ENCODE peak calls at places on chromosomes 4 and X, in four cellular contexts. B, U, E and F are unnamed samples.

GRCh38 chr4:153365003-153365402 is 20.5 kb downstream of the MND1 start:
- DNase-seq in B (no peak), U (no peak), E (no peak), F (no peak)

GRCh38 chrX:128676651-128677050 is 624.4 kb upstream of the ACTRT1 start:
- DNase-seq in B (no peak), U (no peak), E (no peak), F (no peak)

GRCh38 chr4:129239088-129239487 is 143.1 kb downstream of the C4orf33 start:
- DNase-seq in B (no peak), U (no peak), E (no peak), F (no peak)

GRCh38 chrX:49838374-49838773 is 9.3 kb downstream of the PAGE4 start:
- DNase-seq in B (peak), U (no peak), E (peak), F (no peak)

GRCh38 chr4:55545133-55545532 is 1.6 kb downstream of the CLOCK start:
- DNase-seq in B (peak), U (no peak), E (no peak), F (no peak)

GRCh38 chrX:153771261-153771681 is 7.2 kb downstream of the PLXNB3 start:
- DNase-seq in B (no peak), U (peak), E (no peak), F (peak)

GRCh38 chr4:55636622-55636999 is 513 bp upstream of the NMU start:
- DNase-seq in B (no peak), U (no peak), E (no peak), F (no peak)

GRCh38 chr4:37780444-37781133 is 45.9 kb upstream of the PGM2 start:
- DNase-seq in B (peak), U (no peak), E (no peak), F (no peak)

GRCh38 chr4:24096603-24097002 is 206.8 kb upstream of the PPARGC1A start:
- DNase-seq in B (no peak), U (no peak), E (no peak), F (no peak)

GRCh38 chrX:133359466-133359865 is 55.8 kb downstream of the GPC4 start:
- DNase-seq in B (no peak), U (no peak), E (no peak), F (no peak)

GRCh38 chrX:2863646-2864045 is 34.9 kb downstream of the GYG2 start:
- DNase-seq in B (no peak), U (no peak), E (no peak), F (no peak)

GRCh38 chrX:12440245-12440644 is 302.0 kb downstream of the FRMPD4 start:
- DNase-seq in B (no peak), U (no peak), E (no peak), F (no peak)

GRCh38 chr4:169620846-169621228 is 459 bp downstream of the CLCN3 start:
- DNase-seq in B (peak), U (no peak), E (no peak), F (no peak)

GRCh38 chrX:153519569-153520285 is 2.3 kb downstream of the ATP2B3 start:
- DNase-seq in B (no peak), U (no peak), E (no peak), F (no peak)

GRCh38 chrX:40146471-40147398 is 49.0 kb upstream of the BCOR start:
- DNase-seq in B (no peak), U (no peak), E (no peak), F (no peak)

GRCh38 chr4:125522588-125522987 is 207.8 kb downstream of the FAT4 start:
- DNase-seq in B (no peak), U (no peak), E (no peak), F (no peak)

GRCh38 chr4:40980318-40980883 is 230.6 kb downstream of the NSUN7 start:
- DNase-seq in B (peak), U (no peak), E (no peak), F (no peak)

GRCh38 chrX:23332888-23333821 is 1.5 kb upstream of the PTCHD1 start:
- DNase-seq in B (no peak), U (no peak), E (no peak), F (no peak)

GRCh38 chrX:39477438-39478120 is 620.2 kb downstream of the BCOR start:
- DNase-seq in B (no peak), U (no peak), E (peak), F (no peak)

GRCh38 chrX:138748480-138748879 is 37.0 kb upstream of the FGF13 start:
- DNase-seq in B (no peak), U (no peak), E (no peak), F (no peak)

GRCh38 chrX:9282325-9282724 is 182.5 kb upstream of the TBL1X start:
- DNase-seq in B (no peak), U (no peak), E (no peak), F (no peak)

GRCh38 chr4:79917246-79917645 is 155.8 kb downstream of the ANTXR2 start:
- DNase-seq in B (peak), U (no peak), E (peak), F (no peak)

GRCh38 chr4:94244087-94244828 is 36.6 kb downstream of the SMARCAD1 start:
- DNase-seq in B (no peak), U (no peak), E (no peak), F (no peak)

GRCh38 chrX:24231169-24231568 is 81.6 kb downstream of the ZFX start:
- DNase-seq in B (no peak), U (no peak), E (peak), F (no peak)

GRCh38 chrX:123188081-123188480 is 4.0 kb downstream of the GRIA3 start:
- DNase-seq in B (no peak), U (no peak), E (no peak), F (no peak)

GRCh38 chr4:88908003-88908402 is 149.0 kb downstream of the FAM13A start:
- DNase-seq in B (no peak), U (no peak), E (no peak), F (no peak)

GRCh38 chr4:177681902-177682301 is 239.7 kb upstream of the AGA start:
- DNase-seq in B (no peak), U (no peak), E (no peak), F (no peak)

GRCh38 chrX:48540480-48540879 is 966 bp downstream of the TBC1D25 start:
- DNase-seq in B (no peak), U (no peak), E (no peak), F (no peak)

GRCh38 chrX:52261125-52261462 is 76.4 kb downstream of the MAGED4 start:
- DNase-seq in B (no peak), U (no peak), E (peak), F (no peak)

GRCh38 chrX:52265713-52266112 is 81.0 kb downstream of the MAGED4 start:
- DNase-seq in B (no peak), U (no peak), E (no peak), F (no peak)

GRCh38 chrX:52263417-52263816 is 78.7 kb downstream of the MAGED4 start:
- DNase-seq in B (no peak), U (no peak), E (no peak), F (no peak)

GRCh38 chrX:52262195-52262546 is 77.5 kb downstream of the MAGED4 start:
- DNase-seq in B (no peak), U (no peak), E (no peak), F (no peak)

DNA sequence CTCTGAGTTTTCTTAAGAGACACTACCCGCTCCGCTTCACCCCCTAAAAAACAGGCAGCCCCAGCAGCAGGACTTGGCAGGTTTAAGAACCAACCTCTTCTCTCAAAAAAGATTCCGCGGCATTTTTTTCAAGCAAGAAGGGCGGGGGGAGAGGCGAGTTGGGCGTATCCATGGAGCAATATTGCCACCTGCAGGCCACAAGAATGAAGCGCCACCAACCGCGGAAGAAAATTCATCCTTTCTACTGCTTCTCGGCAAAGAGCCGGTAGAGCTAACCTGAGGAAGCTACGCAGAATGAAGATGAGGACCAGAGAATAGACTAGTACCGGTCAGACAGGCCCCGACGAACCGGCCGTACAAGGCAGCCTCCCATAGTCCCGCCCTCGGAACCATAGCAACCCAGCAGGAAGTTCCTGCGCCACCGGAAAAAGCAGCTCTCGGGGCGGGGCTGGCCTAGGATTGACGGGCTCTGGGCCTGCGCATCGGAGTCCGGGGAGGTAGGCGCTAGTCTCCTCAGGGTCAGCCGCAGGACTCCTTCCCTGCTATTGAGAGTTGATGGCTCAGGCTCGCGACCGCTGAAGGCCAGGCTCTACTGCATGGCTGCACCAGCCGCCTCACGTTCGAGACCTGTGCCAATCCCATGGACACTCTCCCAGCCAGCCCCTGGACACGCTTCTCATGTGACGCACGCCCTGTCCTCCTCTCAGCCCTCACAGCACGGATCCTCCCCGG is 76.9 kb downstream of the MAGED4 start:
- DNase-seq in B (peak), U (peak), E (peak), F (peak)
- TF ChIP-seq POLR2A in B (no peak), U (no peak), E (no peak), F (peak)

DNA sequence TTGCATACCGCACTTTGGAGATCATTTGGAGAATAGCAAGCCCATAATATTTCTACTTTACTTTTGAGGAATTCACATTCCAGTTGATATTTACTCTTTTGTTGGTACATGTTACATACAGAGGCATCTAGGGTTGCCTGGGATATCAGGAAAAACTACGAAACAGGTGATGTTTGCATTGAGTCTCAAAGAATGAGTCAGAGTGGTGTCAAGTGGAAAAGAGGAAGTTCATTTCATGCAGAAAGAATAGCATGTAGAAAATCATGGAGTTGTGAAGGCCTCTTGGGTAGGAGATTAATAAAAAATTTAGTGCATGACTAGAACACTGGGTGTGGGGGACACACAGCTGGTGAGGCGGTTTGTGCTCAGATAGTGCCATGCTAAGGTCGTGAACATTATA is 33.5 kb upstream of the ELOVL6 start:
- DNase-seq in B (peak), U (no peak), E (no peak), F (no peak)
- TF ChIP-seq TAF1 in B (no peak), U (no peak), E (no peak), F (no peak)

GRCh38 chr4:86511590-86511989 is 82.5 kb upstream of the PTPN13 start:
- DNase-seq in B (no peak), U (no peak), E (no peak), F (no peak)

GRCh38 chr4:86506591-86506990 is 87.5 kb upstream of the PTPN13 start:
- DNase-seq in B (no peak), U (no peak), E (no peak), F (no peak)

GRCh38 chr4:86512631-86513030 is 81.5 kb upstream of the PTPN13 start:
- DNase-seq in B (no peak), U (no peak), E (no peak), F (no peak)

GRCh38 chr4:86508436-86508835 is 85.7 kb upstream of the PTPN13 start:
- DNase-seq in B (no peak), U (no peak), E (no peak), F (no peak)
- TF ChIP-seq POLR2A in B (no peak), U (no peak), E (no peak), F (no peak)

GRCh38 chr4:127140306-127140705 is 492.5 kb upstream of the INTU start:
- DNase-seq in B (no peak), U (no peak), E (no peak), F (no peak)
- TF ChIP-seq TAF1 in B (no peak), U (no peak), E (no peak), F (no peak)